ENCODE peak calls at places on chromosome 22, in seven cellular contexts. R is heart left ventricle, H is stomach, N is aorta, C is breast epithelium, I is ovary, G is adrenal gland. L is an unnamed sample.

GRCh38 chr22:21681566-21682370 is 16.0 kb downstream of the PPIL2 start:
- DNase-seq in H (no peak), C (no peak), G (no peak), R (no peak), N (no peak), I (no peak), L (no peak)

GRCh38 chr22:23315341-23315917 is 135.1 kb downstream of the BCR start:
- DNase-seq in N (peak; percentile 71), G (peak; percentile 47), I (peak; percentile 86), C (peak; percentile 72), H (peak; percentile 73), R (peak; percentile 32), L (peak; percentile 4)

GRCh38 chr22:23591846-23592245 is 11.8 kb upstream of the IGLL1 start:
- DNase-seq in N (no peak), C (no peak), G (no peak), R (no peak), I (no peak), H (no peak), L (no peak)

GRCh38 chr22:22855617-22856308 is 31.9 kb upstream of the IGLL5 start:
- DNase-seq in C (no peak), N (no peak), H (no peak), I (no peak), R (no peak), G (no peak), L (no peak)

GRCh38 chr22:45112136-45112879 is 51.4 kb upstream of the NUP50 start:
- DNase-seq in N (no peak), H (no peak), I (no peak), C (no peak), G (peak; percentile 92), R (no peak), L (peak; percentile 53)

GRCh38 chr22:22184277-22184807 is 60.2 kb upstream of the VPREB1 start:
- DNase-seq in H (no peak), C (no peak), N (no peak), G (no peak), I (no peak), R (no peak), L (no peak)

GRCh38 chr22:46351131-46351735 is 15.7 kb downstream of the TRMU start:
- DNase-seq in H (no peak), I (no peak), C (no peak), R (peak; percentile 16), N (peak; percentile 24), G (no peak), L (no peak)

GRCh38 chr22:19916941-19917340 is 24.6 kb upstream of the COMT start:
- DNase-seq in N (no peak), C (no peak), I (no peak), R (no peak), H (peak; percentile 79), G (no peak), L (no peak)

GRCh38 chr22:41444360-41445170 is 2.0 kb downstream of the TOB2 start:
- DNase-seq in I (peak; percentile 93), G (peak; percentile 97), C (peak; percentile 85), H (peak; percentile 92), N (peak; percentile 94), R (peak; percentile 95), L (peak; percentile 91)

GRCh38 chr22:19218541-19219233 is 40.2 kb upstream of the SLC25A1 start:
- DNase-seq in G (no peak), N (no peak), R (no peak), H (no peak), I (peak; percentile 5), C (no peak), L (no peak)

GRCh38 chr22:38953577-38954413 is 3.6 kb upstream of the APOBEC3A start:
- DNase-seq in C (no peak), N (no peak), G (no peak), I (no peak), H (no peak), R (no peak), L (peak; percentile 65)

GRCh38 chr22:35987487-35987886 is 41.1 kb downstream of the RBFOX2 start:
- DNase-seq in G (no peak), C (no peak), N (no peak), R (no peak), I (no peak), H (no peak), L (no peak)

GRCh38 chr22:49979587-49980264 is 19.2 kb downstream of the PIM3 start:
- DNase-seq in N (peak; percentile 51), I (no peak), H (peak; percentile 70), C (peak; percentile 37), G (no peak), R (no peak), L (no peak)

GRCh38 chr22:46193898-46194310 is 43.6 kb downstream of the PPARA start:
- DNase-seq in H (no peak), N (no peak), C (no peak), R (no peak), I (no peak), G (no peak), L (no peak)

GRCh38 chr22:40855960-40856512 is 403 bp downstream of the ST13 start:
- DNase-seq in N (peak; percentile 65), I (no peak), H (peak; percentile 28), R (no peak), C (no peak), G (peak; percentile 43), L (no peak)

GRCh38 chr22:39360674-39361413 is 11.1 kb downstream of the SYNGR1 start:
- DNase-seq in C (peak; percentile 82), G (no peak), H (no peak), N (no peak), R (no peak), I (no peak), L (peak; percentile 67)

GRCh38 chr22:48180631-48181030 is 1418.2 kb downstream of the TBC1D22A start:
- DNase-seq in H (no peak), N (no peak), C (no peak), G (no peak), R (no peak), I (no peak), L (no peak)

GRCh38 chr22:20940904-20941385 is 23.7 kb downstream of the CRKL start:
- DNase-seq in R (no peak), H (no peak), G (no peak), I (no peak), C (no peak), N (no peak), L (no peak)

GRCh38 chr22:44680058-44680457 is 21.9 kb upstream of the PRR5 start:
- DNase-seq in I (no peak), G (no peak), H (no peak), N (no peak), R (no peak), C (no peak), L (no peak)

GRCh38 chr22:35230839-35231584 is 26.3 kb upstream of the HMGXB4 start:
- DNase-seq in N (no peak), I (no peak), H (no peak), R (no peak), C (no peak), G (no peak), L (no peak)

GRCh38 chr22:23772315-23773246 is at the start of gene MMP11:
- DNase-seq in C (no peak), I (peak; percentile 58), H (peak; percentile 67), G (no peak), N (no peak), R (peak; percentile 73), L (no peak)

GRCh38 chr22:19178659-19179471 is at the start of gene SLC25A1:
- DNase-seq in G (peak; percentile 92), N (peak; percentile 95), H (peak; percentile 97), I (peak; percentile 93), C (peak; percentile 85), R (peak; percentile 93), L (peak; percentile 49)

GRCh38 chr22:50059185-50059880 is 1.2 kb upstream of the TTLL8 start:
- DNase-seq in H (no peak), C (no peak), N (no peak), G (peak; percentile 20), I (no peak), R (peak; percentile 16), L (no peak)

GRCh38 chr22:35205956-35206355 is 51.3 kb upstream of the HMGXB4 start:
- DNase-seq in G (no peak), R (no peak), H (no peak), C (no peak), N (no peak), I (no peak), L (peak; percentile 54)

GRCh38 chr22:31345331-31346254 is 553 bp downstream of the PATZ1 start:
- DNase-seq in R (peak; percentile 84), G (peak; percentile 80), I (peak; percentile 85), H (peak; percentile 88), C (peak; percentile 78), N (peak; percentile 88), L (no peak)
- H3K27ac ChIP-seq in R (peak overlapping the region; percentile 90), G (no peak overlapping the region), I (peak overlapping the region; percentile 72), H (peak overlapping the region; percentile 89), C (peak overlapping the region; percentile 93), N (no peak overlapping the region), L (no peak overlapping the region)

GRCh38 chr22:42943981-42944380 is 71.0 kb downstream of the PACSIN2 start:
- DNase-seq in C (no peak), G (no peak), N (no peak), I (no peak), H (no peak), R (no peak), L (no peak)
- H3K4me1 ChIP-seq in C (peaks cover 41% of the 10 kb centered on the region), G (peaks cover 78% of the 10 kb centered on the region), N (peaks cover 4% of the 10 kb centered on the region), I (peaks cover 24% of the 10 kb centered on the region), H (peaks cover 80% of the 10 kb centered on the region), R (peaks cover 53% of the 10 kb centered on the region), L (peaks cover 26% of the 10 kb centered on the region)

DNA sequence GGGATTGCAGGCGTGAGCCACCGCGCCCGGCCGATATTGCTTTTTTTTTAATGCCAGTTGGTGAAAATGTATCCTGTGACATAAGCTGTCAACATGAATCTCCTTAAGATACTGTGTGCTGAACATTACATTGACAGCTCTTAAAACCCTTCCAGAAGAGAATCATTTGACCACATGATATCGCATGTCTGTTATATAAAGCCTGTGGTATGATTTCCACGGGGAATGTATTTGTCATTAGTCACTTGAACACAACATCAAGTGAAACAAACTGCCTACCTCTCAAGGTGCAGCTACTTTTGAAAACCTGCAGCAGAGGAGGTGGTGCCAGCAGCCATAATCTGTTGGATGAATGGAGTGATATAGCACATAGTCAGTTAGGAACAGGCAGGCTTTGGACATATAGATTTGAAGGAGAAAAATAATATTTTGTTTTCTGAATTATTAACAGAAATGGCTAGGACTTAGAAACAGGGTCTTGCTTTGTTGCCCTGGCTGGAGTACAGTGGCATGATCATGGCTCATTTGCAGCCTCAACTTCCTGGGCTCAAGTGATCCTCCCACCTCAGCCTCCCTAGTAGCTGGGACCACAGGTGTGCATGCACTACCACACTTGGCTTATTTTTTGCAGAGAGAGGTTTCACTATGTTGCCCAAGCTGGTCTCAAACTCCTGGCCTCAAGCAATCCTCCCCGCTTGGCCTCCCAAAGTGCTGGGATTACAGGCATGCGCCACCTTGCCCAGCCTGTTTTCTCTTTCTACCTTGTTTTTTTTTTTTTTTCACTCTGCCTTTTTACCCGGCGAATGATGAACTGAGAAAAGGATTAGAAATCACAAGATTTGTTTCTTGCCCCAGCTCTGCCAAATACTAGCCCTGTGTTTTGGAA is 67.3 kb downstream of the BCL2L13 start:
- DNase-seq in H (no peak), R (no peak), N (no peak), I (no peak), G (no peak), C (no peak), L (peak; percentile 15)
- H3K27ac ChIP-seq in H (peak overlapping the region; percentile 65), R (peak overlapping the region; percentile 49), N (no peak overlapping the region), I (peak overlapping the region; percentile 14), G (peak overlapping the region; percentile 69), C (peak overlapping the region; percentile 75), L (peak overlapping the region; percentile 56)

DNA sequence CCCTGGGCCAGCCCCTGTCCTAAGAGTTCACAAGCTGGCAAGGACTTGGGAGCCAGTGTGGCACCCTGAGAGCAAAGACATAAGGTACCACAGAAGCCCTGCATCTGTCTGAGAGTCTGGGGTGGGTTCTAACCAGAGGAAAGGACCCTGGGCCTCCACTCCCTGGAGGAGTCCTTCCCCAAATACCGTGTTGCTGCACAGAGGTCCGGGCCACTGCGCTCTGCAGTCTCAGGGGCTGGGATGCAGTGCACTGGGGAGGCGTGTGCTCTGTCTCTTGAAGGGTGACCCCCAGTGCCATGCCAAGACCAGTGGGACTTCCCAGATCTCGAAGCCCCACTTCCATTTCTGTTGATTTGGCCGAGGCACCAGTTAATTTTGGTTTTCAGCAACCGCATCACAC is 4.3 kb upstream of the SH3BP1 start:
- DNase-seq in H (no peak), C (no peak), N (no peak), R (no peak), I (no peak), G (no peak), L (no peak)
- H3K4me1 ChIP-seq in H (peaks cover 90% of the 10 kb centered on the region), C (peaks cover 10% of the 10 kb centered on the region), N (no peaks in the 10 kb centered on the region), R (peaks cover 31% of the 10 kb centered on the region), I (peaks cover 16% of the 10 kb centered on the region), G (peaks cover 39% of the 10 kb centered on the region), L (peaks cover 5% of the 10 kb centered on the region)

L was measured in foreskin keratinocyte.